ENCODE peak calls at places on chromosomes 13 and 19, in ten cellular contexts. E, P, B, H, Y, I, W, Z, C and F are unnamed samples.

GRCh38 chr19:33403221-33403972 is 29.9 kb downstream of the CEBPG start:
- DNase-seq in E (peak; percentile 81), P (no peak), B (peak; percentile 48), H (peak; percentile 40), Y (no peak), I (no peak), W (peak; percentile 32), Z (no peak), C (no peak), F (no peak)

GRCh38 chr13:71856548-71856947 is 10.5 kb downstream of the DACH1 start:
- DNase-seq in E (no peak), P (no peak), B (no peak), H (no peak), Y (no peak), I (no peak), W (no peak), Z (no peak), C (no peak), F (no peak)

GRCh38 chr13:38341149-38341692 is 8.4 kb upstream of the UFM1 start:
- DNase-seq in E (no peak), P (no peak), B (no peak), H (no peak), Y (no peak), I (no peak), W (no peak), Z (no peak), C (no peak), F (no peak)

GRCh38 chr13:45219938-45220375 is 19.1 kb upstream of the KCTD4 start:
- DNase-seq in E (no peak), P (no peak), B (no peak), H (no peak), Y (no peak), I (no peak), W (no peak), Z (no peak), C (no peak), F (no peak)

GRCh38 chr13:46801831-46802230 is 4.9 kb upstream of the ESD start:
- DNase-seq in E (no peak), P (no peak), B (no peak), H (no peak), Y (no peak), I (no peak), W (no peak), Z (no peak), C (no peak), F (no peak)

GRCh38 chr19:55212447-55212846 is 3.1 kb upstream of the PTPRH start:
- DNase-seq in E (no peak), P (peak; percentile 72), B (no peak), H (no peak), Y (no peak), I (peak; percentile 82), W (no peak), Z (no peak), C (no peak), F (no peak)

GRCh38 chr13:98910501-98910951 is 67.3 kb downstream of the DOCK9 start:
- DNase-seq in E (no peak), P (no peak), B (no peak), H (no peak), Y (no peak), I (no peak), W (no peak), Z (no peak), C (no peak), F (no peak)

GRCh38 chr19:13803038-13803437 is 7.8 kb downstream of the ZSWIM4 start:
- DNase-seq in E (no peak), P (no peak), B (no peak), H (no peak), Y (no peak), I (no peak), W (no peak), Z (no peak), C (no peak), F (no peak)

GRCh38 chr19:7772752-7773291 is 9.8 kb downstream of the CLEC4M start:
- DNase-seq in E (no peak), P (no peak), B (no peak), H (no peak), Y (no peak), I (no peak), W (no peak), Z (no peak), C (no peak), F (no peak)

GRCh38 chr13:102914629-102914935 is 68.8 kb downstream of the ERCC5 start:
- DNase-seq in E (no peak), P (no peak), B (no peak), H (no peak), Y (no peak), I (no peak), W (no peak), Z (no peak), C (no peak), F (no peak)

GRCh38 chr19:2602391-2603181 is 99.9 kb downstream of the GNG7 start:
- DNase-seq in E (peak; percentile 77), P (peak; percentile 46), B (peak; percentile 93), H (peak; percentile 88), Y (no peak), I (no peak), W (peak; percentile 73), Z (peak; percentile 80), C (no peak), F (peak; percentile 93)

GRCh38 chr13:101579291-101579802 is 126.9 kb downstream of the ITGBL1 start:
- DNase-seq in E (no peak), P (no peak), B (no peak), H (no peak), Y (no peak), I (no peak), W (no peak), Z (no peak), C (no peak), F (no peak)

GRCh38 chr13:110575322-110576069 is 14.0 kb upstream of the RAB20 start:
- DNase-seq in E (no peak), P (no peak), B (no peak), H (no peak), Y (no peak), I (no peak), W (no peak), Z (no peak), C (peak; percentile 60), F (no peak)

GRCh38 chr13:93466502-93467036 is 240.0 kb downstream of the GPC6 start:
- DNase-seq in E (no peak), P (no peak), B (no peak), H (no peak), Y (no peak), I (no peak), W (no peak), Z (no peak), C (no peak), F (no peak)

GRCh38 chr13:23140492-23140891 is 40.3 kb upstream of the SGCG start:
- DNase-seq in E (no peak), P (no peak), B (no peak), H (no peak), Y (no peak), I (no peak), W (no peak), Z (no peak), C (no peak), F (no peak)

GRCh38 chr19:3670258-3670795 is 29.9 kb downstream of the PIP5K1C start:
- DNase-seq in E (peak; percentile 63), P (peak; percentile 49), B (peak; percentile 90), H (peak; percentile 83), Y (no peak), I (no peak), W (no peak), Z (peak; percentile 73), C (no peak), F (peak; percentile 96)
- H3K27ac ChIP-seq in E (peak overlapping the region; percentile 90), P (peak overlapping the region; percentile 76), B (peak overlapping the region; percentile 89), H (peak overlapping the region; percentile 99), Y (peak overlapping the region; percentile 82), I (no peak overlapping the region), W (peak overlapping the region; percentile 78), Z (peak overlapping the region; percentile 90), C (peak overlapping the region; percentile 66), F (peak overlapping the region; percentile 99)

GRCh38 chr19:3760871-3761361 is 576 bp downstream of the APBA3 start:
- DNase-seq in E (no peak), P (peak; percentile 23), B (no peak), H (no peak), Y (no peak), I (peak; percentile 18), W (no peak), Z (no peak), C (no peak), F (no peak)
- H3K27ac ChIP-seq in E (peak overlapping the region; percentile 99), P (peak overlapping the region; percentile 68), B (peak overlapping the region; percentile 72), H (peak overlapping the region; percentile 98), Y (peak overlapping the region; percentile 93), I (peak overlapping the region; percentile 15), W (peak overlapping the region; percentile 100), Z (peak overlapping the region; percentile 43), C (peak overlapping the region; percentile 96), F (peak overlapping the region; percentile 92)

GRCh38 chr19:890831-891230 is 2.2 kb downstream of the MED16 start:
- DNase-seq in E (peak; percentile 78), P (no peak), B (peak; percentile 74), H (no peak), Y (no peak), I (no peak), W (no peak), Z (no peak), C (no peak), F (no peak)

GRCh38 chr19:896434-896833 is 3.1 kb downstream of the RNU6-9 start:
- DNase-seq in E (peak; percentile 27), P (no peak), B (no peak), H (no peak), Y (no peak), I (no peak), W (no peak), Z (no peak), C (no peak), F (no peak)

GRCh38 chr19:892243-892996 is 567 bp downstream of the MED16 start:
- DNase-seq in E (peak; percentile 94), P (no peak), B (no peak), H (no peak), Y (no peak), I (peak; percentile 37), W (no peak), Z (no peak), C (no peak), F (no peak)

GRCh38 chr19:896999-897398 is 3.7 kb downstream of the RNU6-9 start:
- DNase-seq in E (no peak), P (no peak), B (no peak), H (no peak), Y (no peak), I (no peak), W (no peak), Z (no peak), C (no peak), F (no peak)

GRCh38 chr19:893775-894090 is 449 bp downstream of the RNU6-9 start:
- DNase-seq in E (peak; percentile 20), P (no peak), B (no peak), H (no peak), Y (no peak), I (no peak), W (no peak), Z (no peak), C (no peak), F (no peak)
- H3K27ac ChIP-seq in E (peak overlapping the region; percentile 92), P (peak overlapping the region; percentile 91), B (no peak overlapping the region), H (peak overlapping the region; percentile 94), Y (peak overlapping the region; percentile 97), I (no peak overlapping the region), W (peak overlapping the region; percentile 95), Z (no peak overlapping the region), C (peak overlapping the region; percentile 99), F (peak overlapping the region; percentile 93)

DNA sequence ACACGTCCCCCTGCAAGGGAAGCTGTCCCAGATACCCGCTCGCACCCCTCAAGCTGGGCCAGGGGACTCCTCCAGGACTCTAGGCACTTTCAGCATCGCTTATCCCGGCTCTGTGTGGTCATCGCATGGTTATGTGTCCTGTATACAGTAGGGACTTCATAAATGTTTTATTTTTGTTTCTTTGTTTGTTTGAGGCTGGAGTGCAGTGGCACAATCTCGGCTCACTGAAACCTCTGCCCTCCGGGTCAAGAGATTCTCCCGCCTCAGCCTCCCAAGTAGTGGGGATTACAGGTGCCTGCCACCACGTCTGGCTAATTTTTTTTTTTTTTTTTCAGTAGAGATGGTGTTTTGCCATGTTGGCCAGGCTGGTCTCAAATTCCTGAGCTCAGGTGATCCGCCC is 7.5 kb downstream of the ANGPTL8 start:
- DNase-seq in E (no peak), P (no peak), B (no peak), H (no peak), Y (no peak), I (no peak), W (no peak), Z (no peak), C (no peak), F (no peak)
- H3K27ac ChIP-seq in E (peak overlapping the region; percentile 72), P (no peak overlapping the region), B (no peak overlapping the region), H (peak overlapping the region; percentile 71), Y (no peak overlapping the region), I (no peak overlapping the region), W (peak overlapping the region; percentile 46), Z (no peak overlapping the region), C (no peak overlapping the region), F (peak overlapping the region; percentile 55)